ENCODE peak calls at places on chromosomes 11 and 22, in five cellular contexts. S is CD8-positive, alpha-beta T cell; K is stomach; Y is A549; F is fibroblast of mammary gland. C is an unnamed sample.
A peak's percentile ranks its signal among the peaks of the same experiment; 100 is the strongest.

GRCh38 chr11:11408436-11409221 is 55.6 kb upstream of the CSNK2A3 start:
- DNase-seq in F (peak; percentile 90), Y (no peak), S (no peak), K (no peak), C (no peak)

GRCh38 chr22:38881464-38881871 is 9.5 kb upstream of the CBX6 start:
- DNase-seq in Y (no peak), F (peak; percentile 82), S (no peak), K (peak; percentile 59), C (no peak)

GRCh38 chr11:11502303-11502828 is 119.4 kb downstream of the GALNT18 start:
- DNase-seq in K (no peak), F (no peak), S (no peak), Y (no peak), C (no peak)

GRCh38 chr11:126317681-126318641 is 14.1 kb downstream of the DCPS start:
- DNase-seq in Y (no peak), F (peak; percentile 93), S (peak; percentile 39), K (no peak), C (no peak)

GRCh38 chr11:61577383-61578118 is 3.3 kb downstream of the SYT7 start:
- DNase-seq in F (peak; percentile 33), Y (no peak), S (no peak), K (peak; percentile 32), C (no peak)

GRCh38 chr11:27571151-27571840 is 64.7 kb upstream of the LIN7C start:
- DNase-seq in F (peak; percentile 34), Y (no peak), K (no peak), S (no peak), C (no peak)

GRCh38 chr11:128530119-128531091 is 57.0 kb downstream of the ETS1 start:
- DNase-seq in F (peak; percentile 99), Y (no peak), S (no peak), K (peak; percentile 41), C (no peak)

GRCh38 chr22:41403532-41404318 is 22.0 kb downstream of the TEF start:
- DNase-seq in Y (peak; percentile 96), S (peak; percentile 81), F (peak; percentile 84), K (peak; percentile 96), C (peak; percentile 67)

GRCh38 chr11:86484795-86485166 is 110.1 kb downstream of the CCDC81 start:
- DNase-seq in Y (no peak), S (no peak), K (no peak), F (peak; percentile 27), C (no peak)

GRCh38 chr11:96424693-96425092 is 34.9 kb downstream of the JRKL start:
- DNase-seq in S (no peak), F (peak; percentile 71), K (no peak), Y (no peak), C (no peak)

GRCh38 chr11:2187267-2187707 is 15.7 kb upstream of the TH start:
- DNase-seq in Y (no peak), S (no peak), F (no peak), K (no peak), C (no peak)

GRCh38 chr22:28054622-28054871 is 135.5 kb upstream of the PITPNB start:
- DNase-seq in Y (no peak), F (no peak), K (no peak), S (no peak), C (no peak)

GRCh38 chr11:70551323-70552166 is 153.2 kb downstream of the CTTN start:
- DNase-seq in K (no peak), S (no peak), Y (no peak), F (no peak), C (no peak)

GRCh38 chr22:35509451-35509850 is 31.2 kb upstream of the RASD2 start:
- DNase-seq in K (no peak), S (no peak), F (no peak), Y (no peak), C (no peak)

GRCh38 chr11:75652936-75653335 is 15.9 kb downstream of the MAP6 start:
- DNase-seq in F (peak; percentile 44), Y (no peak), S (no peak), K (no peak), C (no peak)

GRCh38 chr22:37894939-37895670 is 11.0 kb upstream of the MICALL1 start:
- DNase-seq in Y (no peak), F (no peak), S (no peak), K (peak; percentile 30), C (no peak)

GRCh38 chr11:11992257-11992690 is 16.2 kb downstream of the DKK3 start:
- DNase-seq in F (peak; percentile 51), K (peak; percentile 56), S (no peak), Y (no peak), C (no peak)

GRCh38 chr22:37639771-37640590 is 512 bp downstream of the SH3BP1 start:
- DNase-seq in K (no peak), F (no peak), Y (no peak), S (peak; percentile 32), C (no peak)

GRCh38 chr11:66626926-66627325 is 10.5 kb downstream of the RBM14 start:
- DNase-seq in Y (no peak), F (no peak), S (no peak), K (no peak), C (no peak)

GRCh38 chr11:57085604-57086003 is 96.1 kb upstream of the LRRC55 start:
- DNase-seq in Y (no peak), S (no peak), K (no peak), F (peak; percentile 8), C (no peak)
- TF ChIP-seq CTCF in Y (no peak), S (no peak), K (no peak), F (peak; percentile 32), C (no peak)

GRCh38 chr22:46845281-46846153 is 83.1 kb downstream of the TBC1D22A start:
- DNase-seq in Y (no peak), F (peak; percentile 68), S (no peak), K (no peak), C (no peak)
- H3K4me3 ChIP-seq in Y (no peak overlapping the region), F (peak overlapping the region; percentile 21), S (no peak overlapping the region), K (peak overlapping the region; percentile 18), C (no peak overlapping the region)

GRCh38 chr11:102794382-102794781 is 3.6 kb downstream of the MMP1 start:
- DNase-seq in K (no peak), S (no peak), F (peak; percentile 41), Y (peak; percentile 21), C (no peak)
- TF ChIP-seq CTCF in K (no peak), S (no peak), F (peak; percentile 56), Y (peak; percentile 14), C (peak; percentile 61)

DNA sequence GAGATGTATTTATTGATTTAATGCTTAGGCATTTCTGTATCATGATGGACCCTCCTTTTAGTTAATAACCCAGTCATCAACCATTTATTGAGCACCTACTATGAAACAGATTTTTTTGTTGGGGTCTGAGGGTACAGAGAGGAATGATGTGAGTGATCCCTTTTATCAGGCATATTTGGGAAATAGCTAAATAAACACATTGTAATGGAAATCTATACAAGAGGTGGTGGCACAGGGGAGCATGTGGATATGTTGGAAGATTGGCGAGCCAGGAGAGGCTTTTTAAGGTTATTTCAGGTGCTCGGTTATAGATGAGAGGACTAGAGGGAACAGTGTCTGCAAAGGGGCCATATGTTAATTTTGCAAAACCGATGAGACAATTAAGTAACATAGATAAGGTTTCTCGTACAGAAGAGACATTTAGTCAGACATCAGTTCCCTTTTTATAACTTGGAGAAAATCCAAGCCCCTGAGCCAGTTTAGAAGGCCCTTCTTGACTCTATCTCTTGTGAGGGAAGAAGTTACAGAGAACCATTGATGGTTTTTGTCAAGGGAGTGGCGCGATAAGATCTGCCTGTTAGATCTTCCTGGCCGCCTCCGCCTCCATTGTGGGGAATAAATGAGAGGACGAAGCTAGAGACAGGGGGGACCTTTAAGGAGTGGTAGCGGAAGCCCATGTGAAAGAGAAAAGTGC is 2.0 kb downstream of the ATXN10 start:
- DNase-seq in Y (no peak), F (no peak), K (no peak), S (no peak), C (no peak)
- H3K4me3 ChIP-seq in Y (peak overlapping the region; percentile 95), F (peak overlapping the region; percentile 86), K (peak overlapping the region; percentile 83), S (no peak overlapping the region), C (peak overlapping the region; percentile 92)

DNA sequence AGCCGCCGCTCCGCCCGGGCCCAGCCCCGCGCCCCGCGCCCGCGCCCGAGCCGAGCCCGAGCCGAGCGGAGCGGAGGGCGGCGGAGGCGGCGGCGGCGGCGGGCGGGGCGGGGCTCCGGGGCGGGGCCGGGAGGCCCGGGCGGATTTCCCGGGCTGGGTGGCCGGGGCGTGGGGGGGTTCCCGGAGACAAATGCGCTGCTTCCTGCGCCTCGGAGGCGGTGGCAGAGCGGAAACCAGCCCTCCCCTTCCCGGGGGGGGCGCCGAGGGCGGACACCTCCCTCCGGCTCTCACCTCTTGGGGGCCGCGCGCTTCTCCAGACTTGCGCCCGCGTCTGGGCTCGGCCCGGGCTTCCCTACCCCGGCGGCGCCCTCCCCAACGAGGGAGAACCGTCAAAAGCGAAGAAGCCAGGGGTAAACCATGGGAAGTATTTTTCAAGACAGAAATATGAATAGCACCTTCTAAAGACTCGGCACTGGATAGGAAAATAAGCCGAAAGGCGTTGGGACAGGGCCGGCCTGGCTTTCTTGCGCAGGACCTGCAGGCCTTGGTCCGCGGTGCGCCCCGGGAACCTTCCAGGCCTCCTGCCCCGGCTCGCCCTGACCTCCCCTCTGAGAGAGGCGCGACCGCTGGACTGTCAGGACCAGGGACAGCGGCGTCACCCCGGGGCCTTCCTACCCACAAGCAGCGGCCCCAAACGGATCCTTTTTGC is at the start of gene MAPK11:
- DNase-seq in S (peak; percentile 75), K (peak; percentile 75), F (peak; percentile 59), Y (no peak), C (no peak)
- TF ChIP-seq CTCF in S (no peak), K (no peak), F (no peak), Y (no peak), C (no peak)

DNA sequence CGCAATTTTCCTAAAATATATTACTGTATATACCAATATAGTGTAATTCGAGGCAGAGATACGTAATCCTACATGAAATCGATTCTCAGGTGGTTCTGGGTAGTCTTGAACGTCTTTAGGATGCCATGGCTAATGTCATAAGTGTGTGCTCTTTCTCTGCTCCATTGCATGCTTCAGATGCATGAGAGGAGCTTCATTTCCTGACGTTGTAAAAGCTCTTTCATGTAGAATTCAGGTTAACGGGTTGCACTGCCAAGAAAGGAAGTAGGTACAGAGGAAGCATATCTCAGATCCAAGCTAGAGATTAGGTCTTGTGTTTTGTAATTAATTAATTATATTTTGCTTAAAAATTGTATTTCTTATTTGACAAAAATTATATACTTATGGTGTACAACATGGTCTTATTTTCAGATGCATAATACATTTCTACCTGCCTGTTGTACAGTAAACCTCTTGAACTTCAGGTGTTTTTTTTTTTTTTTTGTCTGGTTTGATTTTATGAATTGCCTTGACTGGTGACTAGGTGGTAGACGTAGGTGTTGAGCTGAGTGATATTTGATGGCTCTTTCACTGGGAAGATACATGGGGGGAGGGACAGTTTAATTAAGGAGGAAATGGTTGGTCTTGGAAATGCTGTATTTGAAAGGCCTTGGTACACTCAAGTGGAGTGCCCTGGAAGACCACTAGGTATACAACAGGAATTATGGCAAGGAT is 9.3 kb downstream of the NUP50 start:
- DNase-seq in S (no peak), Y (no peak), F (no peak), K (no peak), C (no peak)
- H3K4me3 ChIP-seq in S (peak overlapping the region; percentile 6), Y (no peak overlapping the region), F (no peak overlapping the region), K (no peak overlapping the region), C (no peak overlapping the region)

GRCh38 chr11:119373059-119373875 is 8.2 kb downstream of the USP2 start:
- DNase-seq in K (no peak), Y (no peak), S (no peak), F (no peak), C (no peak)

GRCh38 chr11:119370486-119371046 is 10.9 kb downstream of the USP2 start:
- DNase-seq in S (no peak), K (no peak), F (no peak), Y (no peak), C (no peak)

GRCh38 chr11:119372260-119373058 is 9.0 kb downstream of the USP2 start:
- DNase-seq in F (no peak), K (no peak), Y (no peak), S (no peak), C (no peak)

GRCh38 chr11:119371067-119371601 is 10.4 kb downstream of the USP2 start:
- DNase-seq in K (no peak), F (no peak), Y (no peak), S (no peak), C (no peak)

GRCh38 chr11:119371778-119372182 is 9.7 kb downstream of the USP2 start:
- DNase-seq in Y (no peak), F (no peak), S (no peak), K (no peak), C (no peak)
- TF ChIP-seq CTCF in Y (peak; percentile 11), F (no peak), S (no peak), K (peak; percentile 6), C (peak; percentile 30)

C was measured in GM12864.